ENCODE peak calls at places on chromosomes 5 and 9, in four cellular contexts. One of them, this sample, is unnamed.

GRCh38 chr5:41246376-41246775 is 33.0 kb upstream of the C6 start:
- DNase-seq in hepatocyte: peak; percentile 53
- DNase-seq in cardiac fibroblast: peak; percentile 90
- DNase-seq in IMR-90: peak; percentile 96
- DNase-seq in this sample: peak; percentile 56

GRCh38 chr5:31023105-31023504 is 170.4 kb upstream of the CDH6 start:
- DNase-seq in hepatocyte: no peak
- DNase-seq in cardiac fibroblast: peak; percentile 50
- DNase-seq in IMR-90: peak; percentile 90
- DNase-seq in this sample: no peak

GRCh38 chr9:92035687-92036410 is 79.4 kb downstream of the SPTLC1 start:
- DNase-seq in hepatocyte: peak; percentile 56
- DNase-seq in cardiac fibroblast: peak; percentile 91
- DNase-seq in IMR-90: peak; percentile 94
- DNase-seq in this sample: peak; percentile 98

GRCh38 chr9:122225323-122226141 is 3.2 kb downstream of the LHX6 start:
- DNase-seq in hepatocyte: no peak
- DNase-seq in cardiac fibroblast: no peak
- DNase-seq in IMR-90: no peak
- DNase-seq in this sample: no peak

GRCh38 chr5:62979472-62979871 is 400.9 kb downstream of the LRRC70 start:
- DNase-seq in hepatocyte: no peak
- DNase-seq in cardiac fibroblast: no peak
- DNase-seq in IMR-90: no peak
- DNase-seq in this sample: no peak

GRCh38 chr9:101465330-101465915 is 29.8 kb upstream of the ALDOB start:
- DNase-seq in hepatocyte: peak; percentile 81
- DNase-seq in cardiac fibroblast: peak; percentile 52
- DNase-seq in IMR-90: peak; percentile 70
- DNase-seq in this sample: peak; percentile 72

GRCh38 chr5:138054863-138055558 is 22.1 kb upstream of the FAM13B start:
- DNase-seq in hepatocyte: no peak
- DNase-seq in cardiac fibroblast: peak; percentile 43
- DNase-seq in IMR-90: no peak
- DNase-seq in this sample: no peak

GRCh38 chr9:22354699-22355384 is 91.8 kb upstream of the DMRTA1 start:
- DNase-seq in hepatocyte: no peak
- DNase-seq in cardiac fibroblast: no peak
- DNase-seq in IMR-90: no peak
- DNase-seq in this sample: no peak

GRCh38 chr5:98927242-98927987 is 1.4 kb downstream of the CHD1 start:
- DNase-seq in hepatocyte: peak; percentile 67
- DNase-seq in cardiac fibroblast: peak; percentile 81
- DNase-seq in IMR-90: peak; percentile 77
- DNase-seq in this sample: peak; percentile 81

GRCh38 chr5:180974612-180975315 is 13.9 kb upstream of the BTNL3 start:
- DNase-seq in hepatocyte: no peak
- DNase-seq in cardiac fibroblast: no peak
- DNase-seq in IMR-90: no peak
- DNase-seq in this sample: no peak

GRCh38 chr9:31394040-31394473 is 990.4 kb upstream of the ACO1 start:
- DNase-seq in hepatocyte: peak; percentile 16
- DNase-seq in cardiac fibroblast: peak; percentile 80
- DNase-seq in IMR-90: no peak
- DNase-seq in this sample: peak; percentile 67

GRCh38 chr9:88740844-88741243 is 205.9 kb downstream of the NXNL2 start:
- DNase-seq in hepatocyte: no peak
- DNase-seq in cardiac fibroblast: no peak
- DNase-seq in IMR-90: no peak
- DNase-seq in this sample: no peak

GRCh38 chr5:1412163-1412562 is 33.1 kb downstream of the SLC6A3 start:
- DNase-seq in hepatocyte: no peak
- DNase-seq in cardiac fibroblast: no peak
- DNase-seq in IMR-90: no peak
- DNase-seq in this sample: no peak

GRCh38 chr5:121949885-121950284 is 11.9 kb upstream of the SRFBP1 start:
- DNase-seq in hepatocyte: peak; percentile 73
- DNase-seq in cardiac fibroblast: peak; percentile 71
- DNase-seq in IMR-90: peak; percentile 60
- DNase-seq in this sample: peak; percentile 66

GRCh38 chr5:127042593-127042992 is 12.2 kb upstream of the MARCHF3 start:
- DNase-seq in hepatocyte: no peak
- DNase-seq in cardiac fibroblast: peak; percentile 36
- DNase-seq in IMR-90: peak; percentile 49
- DNase-seq in this sample: peak; percentile 30

GRCh38 chr9:88819471-88819870 is 171.8 kb upstream of the S1PR3 start:
- DNase-seq in hepatocyte: no peak
- DNase-seq in cardiac fibroblast: no peak
- DNase-seq in IMR-90: no peak
- DNase-seq in this sample: no peak

GRCh38 chr5:2921651-2922050 is 170.2 kb upstream of the IRX2 start:
- DNase-seq in hepatocyte: no peak
- DNase-seq in cardiac fibroblast: no peak
- DNase-seq in IMR-90: no peak
- DNase-seq in this sample: no peak
- H3K4me3 ChIP-seq in hepatocyte: no peak overlapping the region
- H3K4me3 ChIP-seq in cardiac fibroblast: no peak overlapping the region
- H3K4me3 ChIP-seq in IMR-90: no peak overlapping the region
- H3K4me3 ChIP-seq in this sample: no peak overlapping the region

DNA sequence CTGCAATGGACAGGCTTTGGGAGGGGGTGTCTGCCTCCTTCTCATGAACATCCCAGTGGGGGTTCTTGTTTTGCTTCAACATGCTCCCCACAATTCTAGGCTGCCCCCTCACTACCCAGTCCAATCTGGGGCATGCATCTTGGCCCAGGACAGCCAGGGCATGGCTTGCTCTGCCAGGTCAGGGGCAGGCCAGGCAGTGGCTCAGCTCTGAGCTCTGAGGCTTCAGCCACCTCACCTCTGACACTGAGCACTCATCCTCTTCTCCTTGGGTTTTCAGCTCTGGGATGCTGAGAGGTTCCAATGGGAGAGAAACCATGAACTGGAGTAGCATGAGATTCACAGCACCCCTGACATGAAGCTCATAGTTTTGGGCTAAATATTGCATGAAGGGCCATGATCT is 11.8 kb downstream of the SLC25A48 start:
- DNase-seq in hepatocyte: no peak
- DNase-seq in cardiac fibroblast: no peak
- DNase-seq in IMR-90: no peak
- DNase-seq in this sample: no peak
- TF ChIP-seq CTCF in hepatocyte: no peak
- TF ChIP-seq CTCF in cardiac fibroblast: no peak
- TF ChIP-seq CTCF in IMR-90: no peak
- TF ChIP-seq CTCF in this sample: no peak

DNA sequence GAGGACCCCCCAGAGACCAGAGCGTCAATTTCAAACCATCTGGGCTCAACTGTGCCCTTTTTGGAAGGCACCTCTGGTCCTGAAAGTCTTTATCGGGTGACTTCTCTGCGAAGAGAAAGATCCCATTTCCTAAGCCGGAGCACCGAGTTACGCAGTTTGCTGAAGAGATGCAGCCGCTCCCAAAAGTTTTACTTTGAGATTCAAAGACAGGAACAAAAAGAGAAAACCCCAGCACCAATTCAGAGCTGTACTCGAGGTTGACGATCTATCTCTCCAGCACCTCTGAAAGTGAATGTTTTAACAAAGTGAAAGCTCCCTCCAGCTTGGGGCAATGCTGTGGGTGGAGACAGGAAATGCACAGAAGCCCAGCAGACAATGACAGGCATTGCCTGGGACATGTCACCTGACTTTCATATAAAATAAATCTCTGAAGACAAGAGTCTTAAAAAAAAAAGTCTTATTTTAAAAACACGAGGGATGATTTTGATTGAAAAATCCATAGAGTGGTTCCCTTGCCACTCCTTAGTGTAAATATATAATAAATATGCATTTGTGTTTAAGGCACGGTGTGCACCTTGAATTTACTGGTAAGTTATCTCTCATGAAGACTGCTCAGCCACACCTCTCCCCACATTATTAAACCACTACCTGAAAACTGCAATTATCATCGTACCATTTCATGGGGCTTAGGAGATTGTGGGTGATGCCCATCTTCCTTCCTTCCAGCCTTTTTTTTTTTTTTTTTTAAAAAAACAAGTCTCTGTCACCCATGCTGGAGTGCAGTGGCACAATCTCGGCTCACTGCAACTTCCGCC is 79.9 kb downstream of the FNBP1 start:
- DNase-seq in hepatocyte: no peak
- DNase-seq in cardiac fibroblast: peak; percentile 71
- DNase-seq in IMR-90: peak; percentile 49
- DNase-seq in this sample: peak; percentile 76
- H3K4me3 ChIP-seq in hepatocyte: no peak overlapping the region
- H3K4me3 ChIP-seq in cardiac fibroblast: peak overlapping the region; percentile 55
- H3K4me3 ChIP-seq in IMR-90: peak overlapping the region; percentile 52
- H3K4me3 ChIP-seq in this sample: peak overlapping the region; percentile 56

DNA sequence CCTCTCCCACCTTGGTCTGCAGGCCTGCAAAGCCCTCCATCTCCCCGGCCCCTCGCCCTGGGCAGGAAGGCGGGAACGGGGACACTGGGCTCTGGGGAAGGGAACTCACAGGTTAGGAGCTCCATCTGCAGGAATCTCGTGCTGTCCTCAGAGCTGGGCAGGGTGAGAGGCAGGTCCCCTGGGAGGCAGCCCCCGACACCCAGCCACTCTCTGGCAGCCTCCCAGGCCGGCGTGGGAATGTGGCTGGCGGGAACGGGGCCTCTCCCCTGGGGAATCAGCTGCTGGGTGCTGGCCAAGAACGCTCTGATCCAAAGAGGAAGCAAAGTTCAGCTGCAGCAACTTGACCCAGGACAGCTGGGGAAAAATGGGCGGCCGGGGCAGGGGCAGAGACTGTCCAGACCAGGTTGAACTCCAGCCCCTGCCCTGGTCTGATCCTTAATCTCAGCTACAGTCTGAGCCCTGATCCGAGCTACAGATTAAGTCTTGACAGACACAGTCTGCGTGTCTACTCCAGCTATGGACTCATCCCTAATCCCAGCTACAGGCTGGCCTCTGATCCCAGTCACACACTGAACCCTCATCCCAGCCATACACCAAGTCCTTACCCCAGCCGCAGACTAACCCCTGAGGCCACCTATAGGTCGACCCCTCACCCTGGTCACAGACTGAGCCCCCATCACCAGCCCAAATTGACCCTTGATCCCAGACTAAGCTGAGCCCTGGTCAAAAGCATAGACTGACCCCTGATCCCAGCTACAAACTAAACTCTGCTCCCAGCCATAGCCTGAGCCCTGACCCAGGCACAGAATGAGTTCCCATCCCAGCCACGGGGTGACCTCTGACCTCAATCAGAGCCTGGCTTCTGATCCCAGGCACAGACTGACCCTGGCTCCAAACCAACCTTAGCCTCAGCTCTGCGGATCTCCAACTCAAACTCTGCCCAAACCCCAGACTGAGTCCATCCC is 37.3 kb upstream of the EGFL7 start:
- DNase-seq in hepatocyte: peak; percentile 80
- DNase-seq in cardiac fibroblast: peak; percentile 86
- DNase-seq in IMR-90: peak; percentile 31
- DNase-seq in this sample: peak; percentile 94
- TF ChIP-seq CTCF in hepatocyte: peak; percentile 63
- TF ChIP-seq CTCF in cardiac fibroblast: peak; percentile 51
- TF ChIP-seq CTCF in IMR-90: peak; percentile 59
- TF ChIP-seq CTCF in this sample: peak; percentile 57

GRCh38 chr5:140868721-140869554 is at the start of gene PCDHA11:
- DNase-seq in hepatocyte: no peak
- DNase-seq in cardiac fibroblast: no peak
- DNase-seq in IMR-90: no peak
- DNase-seq in this sample: no peak
- H3K4me3 ChIP-seq in hepatocyte: no peak within 1 kb of the TSS
- H3K4me3 ChIP-seq in cardiac fibroblast: no peak within 1 kb of the TSS
- H3K4me3 ChIP-seq in IMR-90: no peak within 1 kb of the TSS
- H3K4me3 ChIP-seq in this sample: no peak within 1 kb of the TSS

DNA sequence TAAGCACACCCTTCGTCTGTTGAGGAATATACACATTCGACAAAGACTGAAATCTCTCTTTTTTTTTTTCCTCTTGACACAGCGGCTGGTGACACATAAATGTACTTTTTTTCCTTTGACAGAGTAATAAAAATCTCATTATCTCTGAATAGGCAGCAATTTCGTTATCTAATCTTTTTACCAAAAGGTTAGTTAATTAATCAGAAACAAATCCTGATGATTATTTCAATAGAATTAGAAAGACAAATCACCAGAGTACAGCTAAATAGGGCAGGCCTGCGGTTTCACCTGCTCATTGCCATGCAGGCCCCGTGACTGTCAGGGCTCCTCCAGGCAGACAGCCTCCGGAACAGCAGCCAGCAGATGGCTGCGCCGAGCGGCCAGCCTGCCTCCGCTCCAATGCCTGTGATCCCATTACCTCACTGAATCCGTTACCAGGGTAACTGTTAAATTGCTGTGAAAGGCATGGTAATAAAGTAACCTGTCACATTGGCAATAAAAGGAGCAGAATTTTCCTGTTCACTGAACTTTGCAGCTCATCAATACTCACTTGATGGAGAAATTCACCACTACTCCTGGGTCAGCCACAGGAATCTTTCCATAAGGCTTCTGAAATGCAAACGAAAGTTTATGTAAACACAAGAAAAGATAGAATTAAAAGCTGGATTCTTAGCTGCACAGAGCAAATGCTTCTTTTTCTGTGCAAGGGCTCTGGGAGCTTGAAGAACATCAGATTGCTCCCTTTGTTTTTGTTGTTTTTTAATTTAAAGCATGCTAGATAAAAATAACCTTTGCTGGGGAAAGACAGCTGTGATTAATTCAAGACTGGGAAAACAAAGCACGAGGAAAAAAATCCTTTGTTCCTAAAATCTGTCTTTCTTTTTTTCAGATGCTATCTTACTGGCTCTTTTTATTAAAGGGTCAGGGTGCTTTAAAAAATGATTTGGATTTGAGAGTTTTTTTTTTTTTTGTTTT is 666.4 kb upstream of the ZNF608 start:
- DNase-seq in hepatocyte: peak; percentile 90
- DNase-seq in cardiac fibroblast: peak; percentile 80
- DNase-seq in IMR-90: peak; percentile 91
- DNase-seq in this sample: peak; percentile 93
- TF ChIP-seq CTCF in hepatocyte: peak; percentile 46
- TF ChIP-seq CTCF in cardiac fibroblast: peak; percentile 59
- TF ChIP-seq CTCF in IMR-90: peak; percentile 42
- TF ChIP-seq CTCF in this sample: peak; percentile 48